ENCODE peak calls at places on chromosomes 16 and 17, in four cellular contexts. N is K562, H is H1, A is HepG2. E is an unnamed sample.

GRCh38 chr16:337975-338575 is 14.4 kb downstream of the AXIN1 start:
- DNase-seq in H (no peak), A (no peak), N (no peak), E (no peak)

GRCh38 chr17:34672176-34672785 is 92.9 kb downstream of the TMEM132E start:
- DNase-seq in A (no peak), H (no peak), N (no peak), E (no peak)

GRCh38 chr17:82288602-82288927 is 15.1 kb upstream of the CSNK1D start:
- DNase-seq in A (no peak), H (no peak), N (no peak), E (no peak)

GRCh38 chr16:51326131-51326856 is 175.2 kb upstream of the SALL1 start:
- DNase-seq in A (no peak), H (no peak), N (peak; percentile 15), E (peak; percentile 26)

GRCh38 chr17:48491527-48492273 is 39.1 kb downstream of the HOXB1 start:
- DNase-seq in H (no peak), N (peak; percentile 88), A (no peak), E (no peak)

GRCh38 chr17:60145006-60145935 is 4.5 kb upstream of the CA4 start:
- DNase-seq in H (peak; percentile 49), A (no peak), N (no peak), E (no peak)

GRCh38 chr16:53129281-53130192 is 74.7 kb downstream of the CHD9 start:
- DNase-seq in H (no peak), A (peak; percentile 62), N (peak; percentile 37), E (no peak)

GRCh38 chr16:69412287-69412686 is 12.1 kb upstream of the CYB5B start:
- DNase-seq in H (no peak), N (no peak), A (no peak), E (no peak)

GRCh38 chr16:85612191-85612800 is 826 bp upstream of the GSE1 start:
- DNase-seq in A (peak; percentile 91), H (peak; percentile 75), N (peak; percentile 84), E (peak; percentile 97)

GRCh38 chr17:55635253-55635766 is 87.4 kb downstream of the TMEM100 start:
- DNase-seq in N (no peak), A (no peak), H (no peak), E (no peak)

GRCh38 chr17:56978441-56979090 is 635 bp downstream of the SCPEP1 start:
- DNase-seq in H (no peak), N (peak; percentile 29), A (no peak), E (no peak)

GRCh38 chr17:17820046-17820445 is 16.7 kb downstream of the SREBF1 start:
- DNase-seq in A (no peak), H (no peak), N (no peak), E (no peak)
- TF ChIP-seq PHF8 in A (no peak), H (no peak), N (no peak), E (no peak)

GRCh38 chr16:2432286-2432685 is 3.0 kb downstream of the CCNF start:
- DNase-seq in H (no peak), N (no peak), A (no peak), E (no peak)
- TF ChIP-seq PHF8 in H (no peak), N (no peak), A (no peak), E (no peak)

DNA sequence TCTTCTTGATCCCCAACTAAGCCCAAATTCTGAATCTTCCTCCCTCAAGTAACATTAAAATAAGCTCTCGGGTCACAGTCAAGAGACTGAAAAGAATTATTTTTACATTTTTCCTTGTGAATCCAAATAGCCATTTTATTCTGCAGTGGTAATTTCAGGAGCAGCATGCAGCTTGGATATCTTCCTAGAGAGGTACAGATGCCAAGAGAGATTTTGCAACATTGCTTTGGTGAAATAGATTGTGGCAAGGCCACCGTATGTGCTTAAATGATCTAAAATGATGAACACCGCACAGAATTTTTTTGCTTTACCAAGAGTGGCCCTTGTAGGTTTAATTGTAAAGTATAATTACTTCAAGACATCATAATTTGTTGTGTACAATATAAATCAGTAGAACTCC is 216.8 kb upstream of the IRX3 start:
- DNase-seq in H (no peak), A (no peak), N (no peak), E (no peak)
- TF ChIP-seq PHF8 in H (no peak), A (no peak), N (no peak), E (no peak)

GRCh38 chr16:83344014-83344413 is 463.8 kb upstream of the HSBP1 start:
- DNase-seq in N (no peak), A (no peak), H (no peak), E (no peak)
- TF ChIP-seq PHF8 in N (no peak), A (no peak), H (no peak), E (no peak)

DNA sequence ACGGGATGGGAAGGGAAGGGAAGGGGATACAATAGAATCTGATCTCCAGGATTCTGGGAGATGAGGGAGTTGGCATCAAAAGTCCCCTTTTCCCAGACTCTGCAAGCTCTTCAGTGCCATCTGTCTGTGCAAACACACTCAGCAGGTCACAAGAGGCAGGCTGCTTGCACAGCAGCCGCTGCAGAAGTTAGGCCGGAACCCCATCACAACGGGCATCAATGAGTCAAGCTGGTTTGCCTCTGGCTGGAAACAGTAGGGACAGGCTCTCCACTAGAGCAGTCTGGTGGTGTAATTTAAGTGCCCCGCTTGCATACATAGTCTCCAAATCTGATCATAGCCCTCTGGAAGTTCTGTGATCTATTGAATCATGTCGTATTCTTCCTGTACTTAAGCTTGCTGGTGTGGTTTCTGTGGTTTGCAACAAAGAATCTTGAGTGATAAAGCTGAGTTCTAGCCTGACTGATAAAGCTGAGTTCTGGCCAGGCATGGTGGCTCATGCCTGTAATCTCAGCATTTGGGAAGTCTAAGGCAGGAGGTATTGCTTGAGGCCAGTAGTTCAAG is 33.7 kb upstream of the KDM8 start:
- DNase-seq in A (peak; percentile 53), H (no peak), N (no peak), E (peak; percentile 68)
- TF ChIP-seq PHF8 in A (no peak), H (no peak), N (no peak), E (no peak)

DNA sequence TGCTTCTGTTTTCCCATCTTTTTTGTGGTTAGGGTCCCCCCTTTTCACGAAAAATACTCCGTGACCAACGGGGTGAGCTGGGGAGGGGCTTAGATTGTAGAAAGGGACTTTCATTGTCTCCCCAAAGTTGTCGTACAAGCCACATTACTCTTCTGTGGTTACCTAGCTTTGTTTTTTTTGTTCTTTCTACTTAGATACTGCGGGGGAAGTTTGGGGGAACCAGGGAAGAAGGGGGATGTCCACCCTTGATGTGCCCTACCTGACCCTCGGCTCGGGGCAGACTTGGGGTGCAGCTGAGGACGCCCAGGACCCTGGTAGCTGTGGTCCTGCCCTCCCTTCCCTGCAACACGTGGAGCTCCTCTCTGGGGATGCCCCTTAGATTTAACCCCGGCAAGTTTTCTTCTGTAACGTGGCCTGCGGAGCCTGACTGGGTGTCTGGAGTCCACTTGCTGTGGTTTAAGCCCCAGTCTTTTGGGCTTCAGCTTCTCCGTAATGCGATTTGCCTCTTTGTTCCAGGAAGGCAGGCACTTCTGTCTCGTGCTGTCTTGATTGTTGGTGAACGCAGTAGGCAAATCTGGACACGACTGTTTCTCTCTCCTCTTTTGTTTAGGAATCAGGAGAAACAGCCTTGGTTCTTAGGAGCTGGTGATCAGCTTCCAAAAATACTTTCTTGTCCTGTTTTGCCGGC is 895 bp downstream of the ABCC1 start:
- DNase-seq in A (peak; percentile 40), N (peak; percentile 66), H (no peak), E (no peak)
- TF ChIP-seq PHF8 in A (no peak), N (no peak), H (no peak), E (no peak)

DNA sequence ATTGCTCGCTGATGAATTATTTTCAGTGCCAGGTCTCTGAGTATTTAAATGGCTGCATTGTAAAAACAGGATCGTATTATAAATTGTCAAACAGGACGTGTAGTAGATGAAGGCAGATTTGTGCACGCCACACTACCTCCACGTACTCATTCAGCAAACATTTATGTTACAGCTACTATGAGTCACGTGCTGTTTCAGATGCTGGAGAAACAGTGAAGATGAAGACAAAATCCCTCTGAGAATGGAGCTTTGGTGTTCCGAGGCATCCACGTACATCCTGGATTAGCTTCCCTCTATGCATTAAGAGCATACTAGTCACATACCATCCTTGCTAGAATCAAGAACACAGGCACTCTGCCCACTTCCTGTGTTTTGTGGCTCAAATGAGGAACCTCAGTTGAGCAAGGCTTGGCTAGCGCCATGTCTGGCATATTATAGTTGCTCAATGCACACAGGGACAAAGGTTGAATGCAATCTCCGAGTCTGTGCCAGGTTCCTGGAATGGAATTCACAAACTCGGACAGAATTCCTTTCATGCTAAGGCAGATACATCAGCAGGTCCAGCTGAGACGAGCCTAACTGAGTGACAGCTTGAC is 297.5 kb downstream of the XYLT1 start:
- DNase-seq in N (no peak), A (peak; percentile 24), H (no peak), E (no peak)
- TF ChIP-seq PHF8 in N (no peak), A (no peak), H (no peak), E (no peak)

DNA sequence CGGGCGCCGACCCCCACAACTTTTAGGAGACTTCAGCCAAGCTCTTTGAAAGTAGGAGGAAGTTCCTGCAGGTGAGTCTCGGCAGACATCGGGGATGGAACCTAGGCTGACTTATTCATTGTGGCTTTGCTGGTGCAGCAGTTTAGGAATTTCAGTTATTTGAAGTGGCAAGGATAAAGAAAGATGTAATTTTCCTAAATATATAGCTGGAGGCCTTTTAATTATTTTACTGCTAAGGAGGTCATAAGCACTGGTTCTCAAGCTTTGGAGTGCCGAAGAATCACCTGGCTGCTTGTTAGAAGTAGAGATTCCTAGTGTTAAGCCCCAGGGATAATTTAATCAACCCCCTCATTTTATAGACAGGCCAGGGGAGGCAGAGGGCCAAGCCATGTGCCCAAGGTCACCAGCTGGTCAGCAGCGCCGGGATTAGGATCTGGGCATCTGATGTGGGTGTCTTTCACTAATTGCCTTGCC is 28.9 kb upstream of the BCAR1 start:
- DNase-seq in N (no peak), H (no peak), A (no peak), E (no peak)
- TF ChIP-seq PHF8 in N (no peak), H (no peak), A (no peak), E (no peak)

E was measured in A549.